ENCODE peak calls at places on chromosomes 11 and 22, in eight cellular contexts. One of them, this sample, is unnamed.
A peak's percentile ranks its signal among the peaks of the same experiment; 100 is the strongest.

GRCh38 chr22:49547751-49548239 is 279.9 kb downstream of the BRD1 start:
- DNase-seq in tibial nerve: no peak
- DNase-seq in cardiac muscle cell: no peak
- DNase-seq in NCI-H69: no peak
- DNase-seq in pons: no peak
- DNase-seq in myocyte: no peak
- DNase-seq in mesenchymal stem cell: no peak
- DNase-seq in EH: no peak
- DNase-seq in this sample: no peak

GRCh38 chr11:17145972-17146371 is 61.8 kb downstream of the PIK3C2A start:
- DNase-seq in tibial nerve: no peak
- DNase-seq in mesenchymal stem cell: no peak
- DNase-seq in cardiac muscle cell: no peak
- DNase-seq in EH: no peak
- DNase-seq in myocyte: no peak
- DNase-seq in NCI-H69: no peak
- DNase-seq in pons: no peak
- DNase-seq in this sample: no peak

GRCh38 chr11:125413226-125413625 is 82.8 kb downstream of the FEZ1 start:
- DNase-seq in myocyte: no peak
- DNase-seq in tibial nerve: no peak
- DNase-seq in pons: no peak
- DNase-seq in NCI-H69: no peak
- DNase-seq in cardiac muscle cell: no peak
- DNase-seq in mesenchymal stem cell: no peak
- DNase-seq in EH: no peak
- DNase-seq in this sample: no peak

GRCh38 chr22:43277091-43277490 is 66.1 kb downstream of the SCUBE1 start:
- DNase-seq in EH: no peak
- DNase-seq in myocyte: no peak
- DNase-seq in tibial nerve: no peak
- DNase-seq in cardiac muscle cell: no peak
- DNase-seq in pons: no peak
- DNase-seq in NCI-H69: no peak
- DNase-seq in mesenchymal stem cell: no peak
- DNase-seq in this sample: no peak

GRCh38 chr22:49261616-49262015 is 566.1 kb downstream of the BRD1 start:
- DNase-seq in myocyte: no peak
- DNase-seq in pons: no peak
- DNase-seq in NCI-H69: no peak
- DNase-seq in EH: no peak
- DNase-seq in tibial nerve: no peak
- DNase-seq in cardiac muscle cell: no peak
- DNase-seq in mesenchymal stem cell: no peak
- DNase-seq in this sample: no peak

GRCh38 chr11:19025799-19026406 is 34.6 kb downstream of the MRGPRX2 start:
- DNase-seq in EH: peak; percentile 8
- DNase-seq in cardiac muscle cell: peak; percentile 10
- DNase-seq in mesenchymal stem cell: peak; percentile 12
- DNase-seq in NCI-H69: no peak
- DNase-seq in pons: no peak
- DNase-seq in tibial nerve: no peak
- DNase-seq in myocyte: peak; percentile 22
- DNase-seq in this sample: no peak

GRCh38 chr11:39741066-39741465 is 1718.4 kb downstream of the LRRC4C start:
- DNase-seq in mesenchymal stem cell: peak; percentile 14
- DNase-seq in NCI-H69: no peak
- DNase-seq in myocyte: no peak
- DNase-seq in EH: no peak
- DNase-seq in tibial nerve: no peak
- DNase-seq in pons: no peak
- DNase-seq in cardiac muscle cell: no peak
- DNase-seq in this sample: no peak

GRCh38 chr11:789951-790350 is at the start of gene CEND1:
- DNase-seq in NCI-H69: peak; percentile 64
- DNase-seq in tibial nerve: no peak
- DNase-seq in pons: peak; percentile 48
- DNase-seq in cardiac muscle cell: peak; percentile 54
- DNase-seq in mesenchymal stem cell: peak; percentile 24
- DNase-seq in EH: peak; percentile 65
- DNase-seq in myocyte: peak; percentile 52
- DNase-seq in this sample: peak; percentile 86

GRCh38 chr22:39214383-39215069 is 30.3 kb downstream of the PDGFB start:
- DNase-seq in cardiac muscle cell: peak; percentile 12
- DNase-seq in mesenchymal stem cell: peak; percentile 20
- DNase-seq in EH: peak; percentile 25
- DNase-seq in pons: no peak
- DNase-seq in myocyte: peak; percentile 63
- DNase-seq in NCI-H69: no peak
- DNase-seq in tibial nerve: no peak
- DNase-seq in this sample: no peak

GRCh38 chr11:30196400-30197206 is 34.2 kb upstream of the FSHB start:
- DNase-seq in pons: peak; percentile 60
- DNase-seq in NCI-H69: peak; percentile 66
- DNase-seq in mesenchymal stem cell: peak; percentile 20
- DNase-seq in EH: peak; percentile 30
- DNase-seq in myocyte: peak; percentile 64
- DNase-seq in tibial nerve: peak; percentile 57
- DNase-seq in cardiac muscle cell: peak; percentile 68
- DNase-seq in this sample: peak; percentile 82

GRCh38 chr22:44361391-44362126 is 48.8 kb upstream of the SHISAL1 start:
- DNase-seq in pons: no peak
- DNase-seq in EH: no peak
- DNase-seq in mesenchymal stem cell: no peak
- DNase-seq in tibial nerve: no peak
- DNase-seq in NCI-H69: no peak
- DNase-seq in myocyte: no peak
- DNase-seq in cardiac muscle cell: no peak
- DNase-seq in this sample: peak; percentile 13

This sample was measured in glutamatergic neuron.